ENCODE peak calls at places on chromosome 20, in six cellular contexts. H is PC-9, O is H1, A is osteoblast, M is astrocyte, F is PC-3. W is an unnamed sample. For H3K9me3 and H3K79me2, the result is how much of the 10 kb centered on the place peaks cover.

GRCh38 chr20:36175475-36175995 is 21.0 kb downstream of the EPB41L1 start:
- DNase-seq in H (no peak), O (no peak), A (no peak), M (no peak), F (no peak), W (peak)

GRCh38 chr20:36462440-36463211 is 78.7 kb upstream of the MYL9 start:
- DNase-seq in H (no peak), O (peak), A (peak), M (peak), F (peak), W (peak)

GRCh38 chr20:20795119-20795518 is 82.7 kb upstream of the RALGAPA2 start:
- DNase-seq in H (no peak), O (no peak), A (no peak), M (no peak), F (no peak), W (no peak)

GRCh38 chr20:25076201-25076600 is 5.7 kb downstream of the VSX1 start:
- DNase-seq in H (peak), O (no peak), A (no peak), M (no peak), F (peak), W (no peak)

GRCh38 chr20:25580711-25581110 is 4.6 kb downstream of the NINL start:
- DNase-seq in H (peak), O (no peak), A (peak), M (peak), F (peak), W (no peak)

GRCh38 chr20:39298116-39298515 is 336.0 kb downstream of the DHX35 start:
- DNase-seq in H (no peak), O (no peak), A (no peak), M (no peak), F (no peak), W (no peak)

GRCh38 chr20:44028868-44029847 is 114.5 kb downstream of the TOX2 start:
- DNase-seq in H (no peak), O (no peak), A (no peak), M (no peak), F (no peak), W (no peak)

GRCh38 chr20:49519777-49520359 is 37.4 kb upstream of the KCNB1 start:
- DNase-seq in H (peak), O (no peak), A (no peak), M (no peak), F (no peak), W (no peak)

GRCh38 chr20:40414843-40415615 is 274.0 kb downstream of the MAFB start:
- DNase-seq in H (peak), O (no peak), A (no peak), M (no peak), F (peak), W (no peak)

GRCh38 chr20:5806457-5807263 is 56.5 kb downstream of the SHLD1 start:
- DNase-seq in H (no peak), O (peak), A (no peak), M (no peak), F (peak), W (no peak)

GRCh38 chr20:426564-426963 is 18.5 kb downstream of the RBCK1 start:
- DNase-seq in H (no peak), O (no peak), A (no peak), M (no peak), F (no peak), W (no peak)

GRCh38 chr20:32959351-32960221 is 44.6 kb downstream of the SUN5 start:
- DNase-seq in H (no peak), O (peak), A (no peak), M (no peak), F (no peak), W (no peak)

GRCh38 chr20:56268536-56268935 is 20.0 kb downstream of the MC3R start:
- DNase-seq in H (no peak), O (no peak), A (no peak), M (no peak), F (no peak), W (no peak)
- H3K9me3 ChIP-seq in H (under half), O (half or more), A (under half), M (under half), F (under half), W (under half)

DNA sequence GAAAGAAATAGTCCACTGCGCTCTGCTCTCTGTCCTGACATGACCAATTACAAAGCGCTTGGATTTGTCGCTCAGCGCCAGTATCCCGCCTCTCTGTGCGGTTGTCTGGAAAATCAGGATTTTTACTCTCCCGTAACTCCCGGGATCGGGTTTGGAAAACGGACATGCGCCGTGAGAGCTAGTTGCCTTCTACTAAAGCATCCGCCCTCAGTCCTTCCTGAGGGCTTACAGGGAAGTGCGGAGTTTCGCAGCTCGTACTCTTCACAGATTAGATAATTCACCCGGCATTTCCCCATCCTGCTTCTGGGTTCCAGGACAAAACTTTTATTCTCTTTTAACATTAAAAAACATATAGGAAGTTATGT is 427 bp upstream of the MKKS start:
- DNase-seq in H (peak), O (peak), A (peak), M (peak), F (peak), W (peak)
- H3K79me2 ChIP-seq in H (half or more), O (under half), A (half or more), M (half or more), F (half or more), W (under half)

DNA sequence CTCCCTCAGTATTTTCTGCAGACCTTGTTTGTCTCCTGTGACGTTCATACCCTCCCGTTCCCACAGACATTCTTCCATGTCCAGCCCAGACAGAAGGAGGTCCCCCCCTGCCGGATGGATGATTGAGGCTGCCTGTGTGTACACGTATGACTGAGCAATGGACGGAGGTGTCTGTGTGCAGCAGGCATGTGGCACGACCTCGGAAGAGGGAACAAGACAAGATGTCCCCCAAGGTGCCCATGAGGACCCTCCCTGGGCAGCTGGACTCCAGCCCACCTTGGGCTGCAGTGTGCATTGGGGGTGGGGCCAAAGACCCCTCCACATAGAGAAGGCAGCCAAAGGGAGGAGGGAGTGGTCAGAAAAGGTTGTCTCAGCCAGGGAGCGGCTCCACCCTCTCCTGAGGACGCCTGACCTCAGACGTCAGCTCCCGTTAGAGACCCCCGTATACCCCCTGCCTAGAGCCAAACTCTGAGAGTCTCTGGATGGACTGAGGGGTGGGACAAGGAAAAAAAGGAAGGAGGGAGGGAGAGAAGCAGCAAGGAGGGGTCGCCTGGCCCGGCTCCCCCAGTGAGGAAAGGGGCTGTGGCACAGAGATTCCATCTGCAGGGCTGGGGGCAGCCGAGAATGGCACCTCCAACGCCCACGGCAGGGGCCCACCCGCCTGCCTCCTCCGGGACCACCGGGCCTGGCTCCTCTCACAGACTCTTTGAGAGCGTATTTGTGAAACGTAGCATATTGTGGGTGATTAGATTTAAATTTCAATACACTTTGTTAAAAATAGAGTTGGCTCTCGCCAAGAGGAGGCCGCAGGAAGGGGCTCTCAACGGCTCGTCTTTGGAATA is 92.9 kb upstream of the BHLHE23 start:
- DNase-seq in H (no peak), O (peak), A (peak), M (no peak), F (no peak), W (no peak)
- H3K4me2 ChIP-seq in H (no peak), O (peak), A (no peak), M (no peak), F (no peak), W (no peak)

GRCh38 chr20:58531063-58531462 is 15.9 kb upstream of the APCDD1L start:
- DNase-seq in H (no peak), O (no peak), A (no peak), M (no peak), F (no peak), W (no peak)
- H3K9me3 ChIP-seq in H (under half), O (under half), A (under half), M (under half), F (under half), W (under half)

DNA sequence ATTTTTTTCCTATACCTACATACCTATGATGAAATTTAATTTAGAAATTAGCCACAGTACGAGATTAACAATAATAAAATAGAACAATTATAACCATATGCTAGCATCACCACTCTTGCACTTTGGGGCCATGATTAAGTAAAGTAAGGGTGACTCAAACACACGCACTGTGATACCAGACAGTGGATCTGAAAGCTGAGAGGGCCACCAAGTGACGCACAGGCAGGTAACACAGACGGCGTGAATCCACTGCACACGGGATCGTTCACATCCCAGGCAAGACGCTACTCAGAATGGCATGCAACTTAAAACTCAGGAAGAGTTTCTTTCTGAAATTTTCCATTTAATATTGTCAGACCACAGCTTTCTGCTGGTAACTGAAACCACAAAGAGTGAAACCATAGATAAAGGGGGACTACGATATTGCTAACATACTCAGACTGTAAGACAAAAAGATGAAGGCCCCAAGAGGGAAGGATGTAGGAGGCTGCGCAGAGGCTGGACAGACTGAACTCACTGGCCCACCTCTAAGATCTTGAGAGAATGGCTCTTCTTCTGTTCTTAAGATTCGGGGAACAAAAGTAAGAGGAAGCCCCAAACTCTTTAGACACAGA is 17.9 kb downstream of the RRBP1 start:
- DNase-seq in H (no peak), O (no peak), A (peak), M (peak), F (no peak), W (no peak)
- H3K79me2 ChIP-seq in H (under half), O (under half), A (half or more), M (half or more), F (half or more), W (under half)

GRCh38 chr20:50543326-50543725 is 33.1 kb downstream of the PTPN1 start:
- DNase-seq in H (no peak), O (no peak), A (peak), M (no peak), F (no peak), W (peak)

GRCh38 chr20:50538276-50538675 is 28.1 kb downstream of the PTPN1 start:
- DNase-seq in H (no peak), O (no peak), A (no peak), M (no peak), F (no peak), W (no peak)

GRCh38 chr20:50545123-50545522 is 34.9 kb downstream of the PTPN1 start:
- DNase-seq in H (no peak), O (peak), A (no peak), M (peak), F (no peak), W (no peak)

GRCh38 chr20:50540620-50541605 is 30.7 kb downstream of the PTPN1 start:
- DNase-seq in H (peak), O (no peak), A (peak), M (peak), F (peak), W (no peak)

DNA sequence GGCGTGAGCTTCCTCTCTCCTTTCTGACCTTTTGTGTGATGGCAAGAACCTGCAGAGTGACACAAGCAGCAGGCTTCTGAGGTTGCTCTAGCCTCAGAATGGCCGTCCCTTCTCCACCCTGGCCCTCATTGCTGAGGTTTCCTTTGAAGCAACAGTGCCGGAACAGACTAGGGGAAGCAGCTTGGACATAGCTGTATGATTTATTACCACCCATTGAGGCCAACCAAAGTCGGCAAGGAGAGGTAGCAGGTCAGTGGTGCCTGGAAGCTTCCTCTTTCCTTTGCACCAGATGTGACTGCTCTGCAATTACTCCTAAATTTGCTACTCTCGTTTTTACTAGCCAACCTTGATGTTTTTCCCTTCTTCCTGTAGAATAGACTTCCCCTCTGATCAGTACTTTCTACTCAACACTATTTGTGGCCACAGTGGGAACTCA is 31.4 kb downstream of the PTPN1 start:
- DNase-seq in H (no peak), O (no peak), A (no peak), M (peak), F (no peak), W (peak)
- H3K4me2 ChIP-seq in H (peak), O (no peak), A (peak), M (peak), F (no peak), W (peak)

W was measured in OCI-LY7.